ENCODE peak calls at places on chromosome 9, in six cellular contexts. P is stomach, C is ovary, N is left ventricle myocardium inferior, I is kidney, F is heart left ventricle. T is an unnamed sample.

GRCh38 chr9:128685636-128686489 is 3.2 kb upstream of the SET start:
- DNase-seq in N (no peak), C (no peak), P (peak; percentile 54), F (no peak), I (peak; percentile 53), T (no peak)

GRCh38 chr9:31608881-31609280 is 775.6 kb upstream of the ACO1 start:
- DNase-seq in P (no peak), F (no peak), N (no peak), I (no peak), C (no peak), T (no peak)

GRCh38 chr9:107462691-107463090 is 26.9 kb downstream of the KLF4 start:
- DNase-seq in P (no peak), F (no peak), N (no peak), I (no peak), C (no peak), T (no peak)

GRCh38 chr9:120043448-120043847 is 536.5 kb downstream of the CDK5RAP2 start:
- DNase-seq in N (no peak), F (no peak), I (no peak), P (no peak), C (no peak), T (no peak)

GRCh38 chr9:108047264-108047663 is 557.7 kb upstream of the KLF4 start:
- DNase-seq in P (no peak), F (no peak), C (no peak), I (no peak), N (no peak), T (no peak)

GRCh38 chr9:74887041-74887980 is at the start of gene TRPM6:
- DNase-seq in C (peak; percentile 63), N (peak; percentile 86), P (peak; percentile 77), F (peak; percentile 87), I (peak; percentile 92), T (peak; percentile 78)

GRCh38 chr9:91803970-91804752 is 145.9 kb downstream of the ROR2 start:
- DNase-seq in F (no peak), N (no peak), P (peak; percentile 22), I (no peak), C (no peak), T (no peak)

GRCh38 chr9:76526026-76526425 is 67.0 kb downstream of the GCNT1 start:
- DNase-seq in P (no peak), F (no peak), I (no peak), N (no peak), C (no peak), T (no peak)

GRCh38 chr9:111896942-111897830 is 572 bp downstream of the UGCG start:
- DNase-seq in F (no peak), N (peak; percentile 73), I (peak; percentile 92), C (peak; percentile 70), P (no peak), T (peak; percentile 52)

GRCh38 chr9:20292002-20292401 is 330.3 kb downstream of the MLLT3 start:
- DNase-seq in N (no peak), C (no peak), F (no peak), P (no peak), I (no peak), T (no peak)

GRCh38 chr9:99870126-99870525 is 36.3 kb upstream of the STX17 start:
- DNase-seq in F (no peak), N (no peak), I (no peak), C (no peak), P (no peak), T (no peak)

DNA sequence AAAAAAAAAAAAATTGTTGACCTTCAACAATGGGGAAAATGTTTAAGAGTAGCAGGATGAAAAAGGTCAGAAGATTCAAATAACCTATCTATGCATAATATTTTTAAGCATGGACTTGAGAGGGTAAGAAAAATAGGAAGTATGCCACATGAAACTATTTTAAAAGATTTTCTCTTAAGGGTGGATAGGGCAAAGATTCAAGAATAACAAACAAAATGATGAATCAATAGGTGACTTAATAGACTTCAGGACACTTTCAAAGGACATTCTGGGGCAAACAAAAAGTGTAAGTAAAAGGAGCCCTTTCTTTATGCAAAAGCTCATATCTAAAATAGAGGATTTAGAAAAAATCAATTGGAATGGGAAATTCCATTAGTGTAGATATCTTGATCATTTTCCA is 3.1 kb downstream of the TEX48 start:
- DNase-seq in P (no peak), N (no peak), C (no peak), I (no peak), F (no peak), T (no peak)
- H3K27ac ChIP-seq in P (no peak overlapping the region), N (no peak overlapping the region), C (no peak overlapping the region), I (no peak overlapping the region), F (no peak overlapping the region), T (no peak overlapping the region)

GRCh38 chr9:123928471-123929176 is 1.3 kb downstream of the DENND1A start:
- DNase-seq in N (no peak), F (peak; percentile 30), I (no peak), P (no peak), C (no peak), T (no peak)
- H3K4me1 ChIP-seq in N (peaks cover 36% of the 10 kb centered on the region), F (peaks cover 50% of the 10 kb centered on the region), I (peaks cover 13% of the 10 kb centered on the region), P (peaks cover 39% of the 10 kb centered on the region), C (peaks cover 9% of the 10 kb centered on the region), T (no peaks in the 10 kb centered on the region)

GRCh38 chr9:136081113-136081825 is 13.8 kb downstream of the NACC2 start:
- DNase-seq in N (peak; percentile 31), C (no peak), P (peak; percentile 61), I (peak; percentile 79), F (peak; percentile 43), T (no peak)
- H3K4me3 ChIP-seq in N (no peak overlapping the region), C (no peak overlapping the region), P (no peak overlapping the region), I (no peak overlapping the region), F (no peak overlapping the region), T (no peak overlapping the region)

DNA sequence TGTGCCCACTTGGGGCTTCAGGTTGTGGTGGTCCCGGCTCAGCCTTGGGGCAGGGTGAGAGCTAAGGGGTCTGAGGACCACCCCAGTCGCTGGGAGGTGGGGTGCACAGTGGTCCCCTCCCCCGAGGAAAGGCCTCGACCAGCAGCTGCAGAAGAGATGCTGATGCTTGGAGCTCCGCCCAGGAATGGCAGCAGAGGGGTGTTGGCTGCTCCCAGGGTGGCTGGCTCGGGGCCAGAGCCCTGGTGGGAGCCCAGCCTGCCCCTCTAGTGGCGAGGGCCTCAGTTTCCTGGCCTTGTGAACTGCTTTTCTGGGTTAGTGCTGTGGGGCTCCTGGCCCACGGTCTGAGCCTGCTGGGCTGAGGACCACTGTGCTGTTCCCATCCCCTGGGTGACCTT is 1.2 kb downstream of the DIPK1B start:
- DNase-seq in F (no peak), C (no peak), N (no peak), I (no peak), P (no peak), T (no peak)
- H3K27ac ChIP-seq in F (peak overlapping the region; percentile 87), C (no peak overlapping the region), N (peak overlapping the region; percentile 91), I (peak overlapping the region; percentile 43), P (peak overlapping the region; percentile 39), T (no peak overlapping the region)

DNA sequence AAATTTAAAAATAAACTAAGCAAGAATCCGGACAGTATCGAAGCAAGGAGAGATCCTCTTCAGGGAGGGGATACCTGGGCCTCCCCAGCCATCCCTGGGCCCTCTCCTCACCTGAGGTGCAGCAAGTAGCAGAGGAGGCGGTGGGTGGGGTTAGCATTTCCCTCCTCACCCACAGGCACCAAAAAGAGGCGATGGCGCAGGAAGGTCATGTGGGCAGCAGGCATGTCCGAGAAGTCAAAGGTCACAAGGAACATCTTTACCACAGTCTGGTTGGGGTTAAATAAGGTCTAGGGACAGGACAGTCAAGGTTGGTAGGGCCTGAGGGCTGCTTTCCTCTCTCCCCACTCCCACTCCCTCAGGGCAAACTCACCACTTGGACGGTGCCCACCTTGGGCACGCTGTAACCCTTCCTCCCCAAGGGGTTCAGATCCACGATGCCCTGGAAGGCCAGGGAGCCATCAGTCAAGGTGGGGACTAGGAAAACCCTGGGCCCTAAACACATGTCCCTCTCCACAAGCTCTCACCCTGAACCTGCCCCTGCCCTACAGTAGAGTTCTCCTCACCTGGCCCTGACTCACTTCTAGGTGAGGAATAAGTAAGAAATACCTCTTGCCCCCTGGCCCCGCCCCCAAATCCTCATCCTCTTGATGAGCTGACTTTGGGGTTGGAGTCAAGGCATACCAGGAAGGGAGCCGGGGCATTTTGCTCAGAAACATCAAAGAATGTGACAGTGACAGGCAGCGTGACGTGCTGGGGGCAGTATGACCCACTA is 2.8 kb upstream of the STOML2 start:
- DNase-seq in N (no peak), I (no peak), F (no peak), C (no peak), P (no peak), T (no peak)
- H3K4me1 ChIP-seq in N (peaks cover 49% of the 10 kb centered on the region), I (peaks cover 30% of the 10 kb centered on the region), F (peaks cover 38% of the 10 kb centered on the region), C (peaks cover 20% of the 10 kb centered on the region), P (peaks cover 41% of the 10 kb centered on the region), T (no peaks in the 10 kb centered on the region)

DNA sequence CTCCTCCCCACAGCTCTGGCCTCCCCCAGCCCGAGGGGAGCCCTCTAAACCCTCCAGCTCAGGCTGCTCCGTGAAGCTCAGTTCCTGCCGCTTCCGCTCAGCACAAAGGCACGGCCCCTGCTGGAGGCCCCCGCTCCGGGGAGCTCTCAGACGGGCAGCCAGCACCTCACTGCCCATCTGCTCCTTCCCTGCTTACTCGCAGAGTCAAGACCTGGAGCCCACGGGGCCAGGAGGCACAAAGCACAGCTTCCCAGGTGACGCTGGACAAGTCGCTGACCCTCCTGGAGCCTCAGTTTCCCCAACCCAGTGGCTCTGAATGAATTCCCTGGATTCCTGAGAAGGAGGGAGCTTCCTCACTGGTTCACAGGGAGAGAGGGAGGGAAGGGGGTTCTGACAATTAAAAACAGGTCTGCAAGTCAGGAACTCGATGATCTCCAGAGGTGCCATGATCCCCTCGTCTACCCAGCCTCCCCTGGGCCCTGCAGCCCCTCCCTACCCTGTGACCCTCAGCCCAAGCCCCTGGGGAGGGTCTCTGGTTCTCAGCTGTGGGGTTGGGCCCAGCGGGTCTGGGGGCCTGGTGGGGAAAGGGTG is 36.2 kb downstream of the VAV2 start:
- DNase-seq in C (peak; percentile 46), F (peak; percentile 30), I (peak; percentile 84), N (no peak), P (no peak), T (no peak)
- H3K4me3 ChIP-seq in C (peak overlapping the region; percentile 27), F (peak overlapping the region; percentile 37), I (no peak overlapping the region), N (peak overlapping the region; percentile 41), P (no peak overlapping the region), T (no peak overlapping the region)

DNA sequence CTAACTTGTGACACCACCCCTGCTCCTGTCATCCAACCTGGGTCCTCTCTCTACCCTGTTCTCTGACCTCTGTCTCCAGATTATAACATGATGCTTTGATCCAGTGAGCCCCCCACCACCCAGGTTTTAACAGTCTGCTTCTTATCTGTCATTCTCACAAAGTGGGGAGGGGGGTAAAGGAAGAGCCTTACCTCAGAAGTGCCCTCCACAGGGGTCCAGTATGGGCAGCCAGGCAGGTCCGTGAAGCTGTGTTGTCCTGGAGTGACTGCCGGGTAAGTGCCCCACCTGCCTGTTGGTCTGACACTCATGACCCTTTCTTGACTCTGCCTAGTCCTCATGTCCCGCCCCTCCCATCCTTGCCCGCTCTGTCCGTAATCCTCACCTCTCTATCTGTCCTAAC is 3.4 kb downstream of the IL11RA start:
- DNase-seq in C (no peak), N (no peak), I (no peak), P (no peak), F (no peak), T (no peak)
- H3K27ac ChIP-seq in C (peak overlapping the region; percentile 81), N (peak overlapping the region; percentile 93), I (no peak overlapping the region), P (peak overlapping the region; percentile 77), F (peak overlapping the region; percentile 87), T (peak overlapping the region; percentile 93)

DNA sequence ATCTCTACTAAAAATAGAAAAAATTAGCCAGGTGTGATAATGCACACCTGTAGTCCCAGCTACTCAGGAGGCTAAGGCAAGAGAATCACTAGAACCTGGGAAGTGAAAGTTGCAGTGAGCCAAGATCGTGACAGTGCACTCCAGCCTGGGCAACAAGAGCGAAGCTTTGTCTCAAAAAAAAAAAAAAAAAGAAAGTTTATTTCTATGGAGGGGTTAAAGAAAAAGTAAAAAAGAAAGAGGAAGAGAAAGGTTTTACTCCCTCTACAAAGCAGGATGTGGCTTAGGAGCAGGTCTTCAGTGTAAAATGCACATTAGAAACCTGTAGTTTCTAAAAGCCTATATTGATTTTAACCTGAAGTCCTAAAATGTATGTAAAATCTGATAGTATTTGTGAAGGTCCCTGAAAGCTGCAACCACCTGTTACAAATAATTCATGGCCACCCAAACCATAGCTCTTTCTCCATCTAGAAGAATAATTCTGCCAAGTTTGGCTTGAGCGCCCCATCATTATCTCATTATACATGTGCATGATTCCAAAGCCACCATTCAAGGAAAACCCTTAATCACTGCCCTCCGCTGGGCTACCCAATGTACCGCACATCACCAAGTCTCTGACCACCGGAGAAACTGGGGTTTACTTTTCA is 3.4 kb downstream of the FNBP1 start:
- DNase-seq in C (no peak), F (no peak), P (no peak), I (no peak), N (no peak), T (no peak)
- H3K4me1 ChIP-seq in C (peaks cover 7% of the 10 kb centered on the region), F (peaks cover 82% of the 10 kb centered on the region), P (peaks cover 43% of the 10 kb centered on the region), I (peaks cover 6% of the 10 kb centered on the region), N (peaks cover 49% of the 10 kb centered on the region), T (no peaks in the 10 kb centered on the region)

T was measured in tibial artery.